ENCODE peak calls at places on chromosomes 12 and 14, in seven cellular contexts. E, W, V, P, S, C and M are unnamed samples. For H3K4me1, the result is how much of the 10 kb centered on the place peaks cover.

GRCh38 chr12:26109343-26109841 is 15.4 kb downstream of the BHLHE41 start:
- DNase-seq in W (peak), P (peak), S (no peak), E (peak), V (no peak), C (peak), M (no peak)

GRCh38 chr12:47988073-47989022 is 15.9 kb downstream of the COL2A1 start:
- DNase-seq in W (no peak), E (peak), S (no peak), V (no peak), P (no peak), C (no peak), M (no peak)

GRCh38 chr14:29227631-29228030 is 461.0 kb downstream of the FOXG1 start:
- DNase-seq in V (no peak), P (no peak), S (no peak), W (no peak), E (no peak), C (no peak), M (no peak)

GRCh38 chr14:22791302-22791701 is 23.9 kb downstream of the SLC7A7 start:
- DNase-seq in E (no peak), C (no peak), V (no peak), W (no peak), S (peak), P (peak), M (no peak)

GRCh38 chr12:115920395-115921183 is 356.9 kb downstream of the MED13L start:
- DNase-seq in S (no peak), E (no peak), V (no peak), C (no peak), P (no peak), W (no peak), M (no peak)

GRCh38 chr12:47818701-47819543 is 781 bp downstream of the HDAC7 start:
- DNase-seq in E (peak), W (peak), V (peak), P (peak), C (peak), S (no peak), M (peak)

GRCh38 chr12:103810108-103810507 is 30.9 kb downstream of the NT5DC3 start:
- DNase-seq in P (no peak), S (no peak), C (no peak), V (no peak), E (no peak), W (no peak), M (no peak)

GRCh38 chr14:89767861-89768268 is 186.7 kb downstream of the EFCAB11 start:
- DNase-seq in S (no peak), C (no peak), E (peak), V (peak), P (peak), W (no peak), M (no peak)

GRCh38 chr12:70070494-70071007 is 172.7 kb upstream of the CNOT2 start:
- DNase-seq in S (no peak), W (no peak), V (peak), C (no peak), P (no peak), E (no peak), M (no peak)

GRCh38 chr12:122687091-122687490 is 16.1 kb downstream of the HCAR2 start:
- DNase-seq in W (no peak), P (peak), S (no peak), V (peak), E (no peak), C (no peak), M (no peak)

GRCh38 chr12:55743131-55743921 is 404 bp downstream of the GDF11 start:
- DNase-seq in E (peak), V (peak), S (no peak), W (peak), C (peak), P (peak), M (peak)

GRCh38 chr12:94640134-94640928 is 10.0 kb downstream of the TMCC3 start:
- DNase-seq in V (no peak), C (no peak), S (peak), W (no peak), P (no peak), E (no peak), M (no peak)

GRCh38 chr14:26729851-26730250 is 132.0 kb upstream of the NOVA1 start:
- DNase-seq in W (no peak), E (no peak), C (no peak), S (no peak), P (no peak), V (no peak), M (no peak)

GRCh38 chr12:9255837-9256236 is 47.6 kb upstream of the PZP start:
- DNase-seq in S (no peak), V (no peak), P (no peak), E (no peak), W (no peak), C (no peak), M (no peak)

GRCh38 chr12:55847603-55848329 is 5.0 kb upstream of the MMP19 start:
- DNase-seq in V (no peak), C (peak), S (peak), W (peak), E (peak), P (peak), M (peak)

GRCh38 chr14:20734079-20734806 is 11.4 kb upstream of the EDDM3A start:
- DNase-seq in E (no peak), S (no peak), V (no peak), P (no peak), W (no peak), C (no peak), M (no peak)

GRCh38 chr14:85241022-85241880 is 288.7 kb upstream of the FLRT2 start:
- DNase-seq in S (no peak), V (no peak), C (no peak), E (no peak), W (peak), P (no peak), M (no peak)

GRCh38 chr12:59149995-59150642 is 229.8 kb upstream of the LRIG3 start:
- DNase-seq in P (peak), W (no peak), C (no peak), V (peak), E (peak), S (peak), M (no peak)

GRCh38 chr12:25723286-25723685 is 170.2 kb upstream of the LMNTD1 start:
- DNase-seq in W (no peak), E (no peak), C (peak), S (no peak), V (no peak), P (no peak), M (no peak)

GRCh38 chr14:55329999-55330710 is 58.9 kb downstream of the FBXO34 start:
- DNase-seq in P (no peak), C (no peak), V (no peak), E (no peak), S (peak), W (no peak), M (no peak)

GRCh38 chr12:123858176-123858575 is 96.1 kb downstream of the DNAH10 start:
- DNase-seq in C (no peak), S (no peak), V (no peak), E (no peak), W (no peak), P (no peak), M (no peak)

GRCh38 chr14:78450945-78451344 is 280.8 kb downstream of the NRXN3 start:
- DNase-seq in C (no peak), V (no peak), E (no peak), S (no peak), P (no peak), W (no peak), M (no peak)

GRCh38 chr14:65302571-65303184 is 109.9 kb upstream of the FUT8 start:
- DNase-seq in V (peak), E (no peak), W (no peak), S (no peak), P (no peak), C (no peak), M (no peak)

GRCh38 chr14:19729763-19730162 is 13.6 kb upstream of the OR4Q3 start:
- DNase-seq in V (no peak), W (no peak), C (no peak), E (no peak), S (no peak), P (no peak), M (no peak)

GRCh38 chr14:57866199-57866755 is 385 bp upstream of the SLC35F4 start:
- DNase-seq in W (no peak), E (peak), V (no peak), S (no peak), C (no peak), P (no peak), M (no peak)

GRCh38 chr14:100838493-100839440 is 12.8 kb downstream of the MEG3 start:
- DNase-seq in V (no peak), S (no peak), E (no peak), P (no peak), W (no peak), C (no peak), M (peak)

GRCh38 chr14:100837812-100838170 is 11.9 kb downstream of the MEG3 start:
- DNase-seq in C (no peak), S (no peak), P (no peak), E (no peak), W (no peak), V (no peak), M (peak)

GRCh38 chr14:100840286-100840685 is 14.4 kb downstream of the MEG3 start:
- DNase-seq in E (peak), P (no peak), V (no peak), C (no peak), W (no peak), S (no peak), M (peak)

GRCh38 chr14:100840751-100841444 is 15.0 kb downstream of the MEG3 start:
- DNase-seq in V (no peak), S (no peak), E (no peak), P (no peak), C (no peak), W (no peak), M (peak)

DNA sequence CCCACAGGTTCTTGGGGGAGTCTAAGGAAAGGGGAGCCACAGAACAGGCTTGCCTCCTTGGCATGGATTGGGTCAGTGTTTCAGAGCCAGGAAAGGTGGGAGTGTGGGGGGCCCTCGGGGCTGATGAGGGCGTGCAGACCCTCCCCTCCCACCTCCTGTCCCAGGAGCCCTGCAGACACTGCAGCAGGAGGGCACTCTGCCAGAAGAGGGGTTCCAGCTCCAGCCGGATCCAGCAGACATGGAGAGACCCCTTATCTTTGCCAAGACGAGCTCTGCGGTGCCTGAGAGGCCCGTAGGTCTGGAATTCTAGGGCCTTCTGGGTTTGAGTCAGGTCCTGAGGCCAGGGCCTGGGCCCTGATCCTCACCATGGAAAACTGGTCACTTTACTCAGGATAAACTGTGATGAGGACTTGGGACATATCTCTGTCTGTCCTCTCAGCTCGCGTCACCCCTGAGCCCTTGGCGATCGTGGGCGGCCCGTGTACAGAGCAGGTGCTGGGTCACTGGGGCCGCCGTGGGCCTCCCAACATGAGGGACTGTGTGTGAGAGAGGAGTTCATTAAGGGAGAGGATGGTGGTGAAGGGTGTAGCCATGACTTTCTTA is 13.8 kb downstream of the MEG3 start:
- DNase-seq in W (no peak), E (no peak), C (no peak), V (no peak), S (no peak), P (peak), M (peak)
- H3K4me1 ChIP-seq in W (under half), E (under half), C (under half), V (under half), S (under half), P (half or more), M (under half)

DNA sequence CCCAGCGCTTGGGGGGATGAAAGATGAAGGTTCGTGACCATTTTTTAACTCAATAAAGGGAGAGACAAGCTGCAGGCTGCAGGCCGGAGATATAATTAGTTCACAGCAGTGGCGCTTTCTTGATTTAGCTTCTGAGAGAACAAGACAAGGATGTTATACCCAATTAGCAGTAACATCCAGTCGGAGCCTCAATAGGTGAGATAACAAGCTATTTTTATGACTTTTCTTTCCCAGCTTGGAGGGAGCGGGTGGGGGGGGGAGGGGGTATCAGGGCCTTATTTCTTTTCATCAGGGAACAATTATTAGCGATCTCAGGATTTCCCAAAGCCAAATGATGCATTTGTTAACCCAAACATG is 9.1 kb downstream of the FAM222A start:
- DNase-seq in C (no peak), P (no peak), W (no peak), V (no peak), E (no peak), S (no peak), M (no peak)
- H3K4me1 ChIP-seq in C (under half), P (under half), W (under half), V (under half), E (under half), S (under half), M (under half)

GRCh38 chr12:127883013-127883412 is 384.0 kb upstream of the TMEM132C start:
- DNase-seq in S (no peak), V (no peak), P (no peak), E (no peak), C (no peak), W (no peak), M (no peak)
- H3K4me1 ChIP-seq in S (under half), V (under half), P (under half), E (under half), C (under half), W (under half), M (under half)

DNA sequence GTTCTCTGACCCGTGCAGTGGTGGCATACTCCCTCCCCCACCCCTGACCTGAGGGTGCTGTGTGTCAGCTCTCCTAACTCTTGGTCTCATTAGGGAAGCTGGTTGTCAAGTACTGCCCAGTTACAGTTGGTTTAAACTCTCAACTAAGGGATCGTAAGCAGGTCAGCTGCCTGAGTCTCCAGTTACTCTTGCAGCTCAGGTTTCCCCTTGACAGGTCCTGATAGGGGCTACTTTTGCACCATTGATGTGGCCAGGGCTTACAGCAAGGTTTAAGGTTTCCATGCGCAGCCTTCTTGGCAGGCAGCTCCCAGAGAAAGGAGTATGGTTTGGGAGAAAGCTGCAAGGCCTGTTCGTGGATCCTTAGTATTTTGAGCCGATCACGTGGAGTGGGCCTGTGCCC is 74.5 kb downstream of the ETV6 start:
- DNase-seq in W (no peak), E (peak), C (no peak), P (no peak), S (no peak), V (no peak), M (no peak)
- H3K4me1 ChIP-seq in W (under half), E (under half), C (under half), P (under half), S (under half), V (under half), M (under half)

GRCh38 chr14:95498622-95499353 is 17.7 kb downstream of the SYNE3 start:
- DNase-seq in E (no peak), S (no peak), W (peak), C (no peak), V (peak), P (peak), M (peak)
- H3K4me1 ChIP-seq in E (under half), S (under half), W (under half), C (under half), V (under half), P (under half), M (under half)

GRCh38 chr14:73784988-73785313 is 66.7 kb upstream of the PTGR2 start:
- DNase-seq in S (no peak), C (no peak), P (no peak), W (no peak), V (no peak), E (no peak), M (no peak)

GRCh38 chr14:73782623-73783022 is 68.4 kb upstream of the PNMA1 start:
- DNase-seq in V (no peak), E (no peak), P (no peak), S (no peak), W (no peak), C (no peak), M (peak)

GRCh38 chr14:73784065-73784987 is 67.3 kb upstream of the PTGR2 start:
- DNase-seq in W (no peak), V (no peak), E (peak), P (peak), S (no peak), C (no peak), M (peak)

GRCh38 chr14:73785336-73785833 is 66.2 kb upstream of the PTGR2 start:
- DNase-seq in P (peak), S (no peak), W (no peak), C (peak), V (peak), E (peak), M (peak)

GRCh38 chr14:73783107-73783727 is 68.4 kb upstream of the PTGR2 start:
- DNase-seq in E (peak), P (no peak), S (no peak), V (no peak), W (no peak), C (no peak), M (peak)
- H3K4me1 ChIP-seq in E (under half), P (under half), S (under half), V (under half), W (under half), C (under half), M (under half)

DNA sequence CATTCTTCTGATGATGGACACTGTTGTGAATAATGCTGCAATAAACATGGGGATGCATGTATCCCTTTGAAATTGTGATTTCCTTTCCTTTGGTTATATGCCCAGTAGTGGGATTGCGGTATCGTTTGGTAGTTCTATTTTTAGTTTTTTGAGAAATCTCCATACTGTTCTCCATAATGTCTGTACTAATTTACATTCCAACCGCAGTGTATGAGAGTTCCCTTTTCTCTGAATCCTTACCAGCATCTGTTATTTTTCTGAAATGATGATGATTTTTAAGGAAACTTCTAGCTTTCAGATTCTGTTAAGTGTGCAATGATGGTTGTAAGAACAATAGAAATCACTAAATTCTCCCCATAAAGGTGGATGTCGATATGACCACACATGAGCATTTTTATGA is 6.9 kb upstream of the PPP4R3A start:
- DNase-seq in W (no peak), V (no peak), E (no peak), P (no peak), S (no peak), C (no peak), M (no peak)
- H3K4me1 ChIP-seq in W (under half), V (under half), E (under half), P (under half), S (under half), C (under half), M (under half)